ENCODE peak calls at places on chromosomes 5 and 9, in five cellular contexts. I, D, Q, K and A are unnamed samples.
A peak's percentile ranks its signal among the peaks of the same experiment; 100 is the strongest.

GRCh38 chr9:132504452-132504851 is 78.0 kb upstream of the BARHL1 start:
- DNase-seq in Q (peak; percentile 62), I (no peak), K (no peak), D (no peak), A (no peak)

GRCh38 chr9:82720515-82720914 is 342.4 kb downstream of the RASEF start:
- DNase-seq in D (no peak), I (no peak), K (no peak), Q (no peak), A (no peak)

GRCh38 chr5:37015795-37016666 is 139.5 kb downstream of the NIPBL start:
- DNase-seq in D (no peak), I (peak; percentile 53), Q (peak; percentile 3), K (no peak), A (no peak)

GRCh38 chr9:33381231-33381791 is 21.1 kb downstream of the AQP7 start:
- DNase-seq in I (peak; percentile 32), D (no peak), K (no peak), Q (no peak), A (no peak)

GRCh38 chr5:126568206-126568755 is 26.7 kb downstream of the ALDH7A1 start:
- DNase-seq in I (no peak), Q (no peak), D (no peak), K (no peak), A (no peak)

GRCh38 chr9:134189475-134190231 is 25.3 kb upstream of the RNU6ATAC start:
- DNase-seq in I (no peak), D (no peak), Q (peak; percentile 25), K (no peak), A (no peak)

GRCh38 chr5:129593525-129593924 is 133.4 kb downstream of the ADAMTS19 start:
- DNase-seq in I (no peak), D (no peak), K (no peak), Q (no peak), A (no peak)

GRCh38 chr9:92100237-92100911 is 14.8 kb downstream of the SPTLC1 start:
- DNase-seq in K (no peak), D (no peak), Q (no peak), I (peak; percentile 87), A (peak; percentile 48)

GRCh38 chr9:129868571-129869486 is 33.6 kb downstream of the USP20 start:
- DNase-seq in D (no peak), Q (no peak), K (no peak), I (no peak), A (no peak)

GRCh38 chr9:138112791-138113600 is 235.4 kb downstream of the CACNA1B start:
- DNase-seq in Q (no peak), I (no peak), D (no peak), K (no peak), A (peak; percentile 57)

GRCh38 chr9:108526518-108526917 is 329.3 kb downstream of the ACTL7B start:
- DNase-seq in I (no peak), D (no peak), Q (no peak), K (no peak), A (no peak)

GRCh38 chr5:138541511-138541910 is 1.5 kb downstream of the ETF1 start:
- DNase-seq in K (no peak), D (no peak), Q (no peak), I (no peak), A (no peak)

GRCh38 chr5:133739381-133739780 is 127.0 kb upstream of the FSTL4 start:
- DNase-seq in Q (no peak), K (no peak), D (no peak), I (no peak), A (no peak)

GRCh38 chr5:133742370-133743036 is 130.2 kb upstream of the FSTL4 start:
- DNase-seq in D (no peak), I (no peak), K (peak; percentile 28), Q (no peak), A (peak; percentile 46)

GRCh38 chr5:133741818-133742355 is 129.5 kb upstream of the FSTL4 start:
- DNase-seq in K (no peak), Q (no peak), I (no peak), D (no peak), A (no peak)

GRCh38 chr5:133744030-133744645 is 131.8 kb upstream of the FSTL4 start:
- DNase-seq in D (no peak), Q (no peak), K (no peak), I (no peak), A (no peak)

DNA sequence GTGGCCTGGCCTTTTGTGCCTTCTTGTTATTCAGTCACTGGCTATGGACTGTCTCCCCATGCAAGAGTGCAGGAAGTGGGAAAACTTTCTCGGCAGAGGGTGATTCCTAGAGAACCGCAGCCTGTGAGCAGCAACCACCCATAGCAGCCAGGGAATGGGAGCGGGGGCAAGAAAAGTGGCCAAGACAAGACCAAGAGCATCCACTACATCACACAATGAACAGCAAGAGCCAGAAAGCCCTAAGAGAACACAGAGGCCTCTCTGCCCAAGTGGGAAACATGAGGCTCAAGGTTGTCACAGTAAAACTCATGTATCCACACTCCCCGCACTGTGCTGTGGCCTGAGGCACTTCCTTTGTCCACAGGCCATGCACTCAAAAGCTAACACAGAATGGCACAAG is 129.1 kb upstream of the FSTL4 start:
- DNase-seq in D (no peak), K (no peak), Q (no peak), I (no peak), A (no peak)
- H3K4me2 ChIP-seq in D (no peak overlapping the region), K (no peak overlapping the region), Q (no peak overlapping the region), I (no peak overlapping the region), A (no peak overlapping the region)

DNA sequence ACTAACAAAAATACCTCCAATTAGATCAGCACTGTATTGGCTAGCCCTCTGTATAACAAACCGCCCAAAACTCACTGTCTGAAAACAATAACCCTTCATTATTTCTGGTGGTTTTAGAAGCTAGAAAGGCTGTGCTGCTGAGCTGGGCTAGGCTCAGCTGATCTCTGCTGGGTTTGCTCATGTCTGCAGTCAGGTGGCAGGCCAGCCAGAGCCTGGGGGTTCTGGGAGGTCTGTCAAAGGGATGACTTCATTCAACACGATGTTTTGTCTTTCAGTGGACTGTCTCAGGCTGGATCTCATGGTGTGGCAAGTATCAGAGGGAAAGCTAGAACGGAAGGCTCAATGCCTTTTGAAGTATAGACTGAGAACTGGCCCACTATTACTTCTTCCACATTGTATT is 335.1 kb upstream of the DMAC1 start:
- DNase-seq in Q (no peak), D (no peak), K (no peak), I (no peak), A (no peak)
- TF ChIP-seq RCOR1 in Q (no peak), D (no peak), K (no peak), I (no peak), A (no peak)

GRCh38 chr5:146751054-146751453 is 127.5 kb downstream of the PPP2R2B start:
- DNase-seq in D (no peak), I (no peak), K (no peak), Q (no peak), A (no peak)

GRCh38 chr5:146754621-146755020 is 123.9 kb downstream of the PPP2R2B start:
- DNase-seq in K (no peak), D (no peak), Q (no peak), I (no peak), A (no peak)

GRCh38 chr5:146751781-146752401 is 126.7 kb downstream of the PPP2R2B start:
- DNase-seq in Q (no peak), I (no peak), D (no peak), K (peak; percentile 39), A (no peak)

GRCh38 chr5:146755781-146756180 is 122.8 kb downstream of the PPP2R2B start:
- DNase-seq in I (no peak), D (no peak), Q (no peak), K (no peak), A (no peak)

GRCh38 chr5:146753618-146754123 is 124.9 kb downstream of the PPP2R2B start:
- DNase-seq in I (no peak), Q (no peak), K (no peak), D (no peak), A (no peak)
- H3K4me2 ChIP-seq in I (no peak overlapping the region), Q (no peak overlapping the region), K (no peak overlapping the region), D (no peak overlapping the region), A (no peak overlapping the region)

DNA sequence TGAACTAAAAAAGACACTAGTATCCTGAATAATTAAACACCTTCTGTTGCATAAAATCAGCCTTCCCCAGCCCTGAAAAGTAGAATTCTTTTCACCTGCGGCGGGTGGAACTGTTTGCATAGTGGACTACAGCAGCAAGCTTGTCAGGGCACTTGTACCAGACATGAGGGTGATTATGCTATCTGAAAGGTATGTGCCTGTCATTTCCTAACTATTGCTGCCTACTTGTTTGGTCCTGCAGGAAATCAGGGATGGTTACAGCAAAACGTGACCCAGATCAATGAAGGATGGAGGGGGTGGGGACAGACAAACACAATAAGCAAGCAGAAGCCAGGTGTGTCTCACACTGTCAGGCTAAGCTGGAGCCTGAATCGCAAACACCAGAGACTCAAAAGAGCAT is 385.6 kb downstream of the MLLT3 start:
- DNase-seq in I (no peak), D (no peak), K (no peak), Q (no peak), A (no peak)
- TF ChIP-seq RCOR1 in I (no peak), D (no peak), K (no peak), Q (no peak), A (no peak)

GRCh38 chr5:88886756-88887741 is 4.1 kb upstream of the MEF2C start:
- DNase-seq in K (no peak), Q (no peak), D (no peak), I (no peak), A (no peak)

GRCh38 chr5:88889165-88890069 is 6.4 kb upstream of the MEF2C start:
- DNase-seq in Q (peak; percentile 70), D (no peak), K (no peak), I (peak; percentile 13), A (no peak)

GRCh38 chr5:88888799-88889164 is 5.8 kb upstream of the MEF2C start:
- DNase-seq in I (no peak), K (no peak), Q (no peak), D (no peak), A (no peak)

GRCh38 chr5:88890070-88890781 is 7.2 kb upstream of the MEF2C start:
- DNase-seq in D (no peak), K (no peak), I (no peak), Q (no peak), A (no peak)

DNA sequence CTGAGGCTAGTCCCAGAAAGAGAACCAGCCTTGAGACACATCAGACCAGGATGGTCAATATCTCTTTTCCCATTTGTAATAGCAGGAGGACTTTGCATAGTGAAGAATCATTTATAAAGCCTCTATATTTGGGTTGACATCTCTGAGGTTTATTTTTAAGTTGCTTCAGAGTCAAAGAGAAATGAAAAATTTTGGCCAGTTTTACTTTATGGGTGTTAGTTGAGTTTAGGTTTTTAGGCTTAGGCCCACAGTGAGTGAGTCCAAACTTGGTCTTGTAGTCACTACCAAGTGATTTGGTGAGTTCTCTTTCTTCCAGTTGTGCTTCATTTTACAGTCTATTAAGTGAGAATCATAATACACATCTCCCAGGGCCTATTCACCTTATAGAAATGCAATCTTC is 5.3 kb upstream of the MEF2C start:
- DNase-seq in Q (no peak), D (no peak), I (no peak), K (no peak), A (no peak)
- H3K4me2 ChIP-seq in Q (no peak overlapping the region), D (no peak overlapping the region), I (no peak overlapping the region), K (peak overlapping the region; percentile 64), A (no peak overlapping the region)

GRCh38 chr9:96654450-96655197 is 493 bp downstream of the PRXL2C start:
- DNase-seq in Q (peak; percentile 88), D (peak; percentile 66), I (peak; percentile 86), K (no peak), A (peak; percentile 71)
- TF ChIP-seq RCOR1 in Q (no peak), D (no peak), I (peak; percentile 23), K (no peak), A (no peak)

DNA sequence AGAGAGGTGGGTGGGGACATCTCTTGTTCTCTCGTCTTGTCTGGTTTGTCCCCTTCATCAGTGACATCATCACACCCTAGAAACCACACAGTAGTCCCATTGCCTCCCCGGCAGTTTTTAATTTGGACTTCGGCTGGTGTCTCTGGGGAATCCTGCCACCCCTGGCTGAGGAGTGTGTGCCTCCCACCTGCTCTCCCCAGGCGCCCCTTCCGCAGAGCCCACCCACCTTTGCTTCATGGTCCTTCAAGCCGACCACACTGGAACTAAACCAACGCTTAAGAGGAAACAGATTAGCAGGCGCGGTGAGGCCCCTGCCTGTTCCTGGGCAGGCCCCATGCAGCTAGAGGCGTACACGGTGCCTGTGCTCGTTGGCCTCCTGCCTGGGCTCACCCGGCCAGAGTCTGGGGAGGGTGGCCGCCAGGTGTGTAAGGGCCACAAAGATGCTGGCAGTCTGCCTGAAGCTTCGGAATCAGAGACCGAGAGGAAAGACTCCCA is 107.6 kb upstream of the SPRY4 start:
- DNase-seq in I (no peak), Q (no peak), D (no peak), K (no peak), A (no peak)
- H3K4me2 ChIP-seq in I (no peak overlapping the region), Q (no peak overlapping the region), D (no peak overlapping the region), K (no peak overlapping the region), A (no peak overlapping the region)